ENCODE peak calls at places on chromosomes 4 and X, in six cellular contexts. F is GM12878, Y is stomach, L is HepG2, M is transverse colon, R is ovary. D is an unnamed sample.

GRCh38 chr4:143083811-143084472 is 100.8 kb upstream of the USP38 start:
- DNase-seq in F (no peak), Y (no peak), L (no peak), M (no peak), R (no peak), D (no peak)

GRCh38 chr4:171203425-171203824 is 609.8 kb upstream of the GALNTL6 start:
- DNase-seq in F (no peak), Y (no peak), L (no peak), M (no peak), R (no peak), D (no peak)

GRCh38 chr4:142155347-142155746 is 519.0 kb downstream of the IL15 start:
- DNase-seq in F (no peak), Y (no peak), L (no peak), M (no peak), R (no peak), D (no peak)

GRCh38 chrX:133586443-133586842 is 171.2 kb upstream of the GPC4 start:
- DNase-seq in F (no peak), Y (no peak), L (peak), M (no peak), R (no peak), D (no peak)

GRCh38 chrX:292900-293897 is 12.0 kb downstream of the PLCXD1 start:
- DNase-seq in F (no peak), Y (peak), L (no peak), M (no peak), R (peak), D (peak)

GRCh38 chrX:80513620-80514019 is 93.4 kb downstream of the TENT5D start:
- DNase-seq in F (no peak), Y (no peak), L (no peak), M (no peak), R (no peak), D (no peak)

GRCh38 chrX:140815868-140816267 is 106.3 kb downstream of the LINC00632 start:
- DNase-seq in F (no peak), Y (no peak), L (no peak), M (no peak), R (no peak), D (no peak)

GRCh38 chrX:71492086-71493065 is 40.5 kb upstream of the OGT start:
- DNase-seq in F (no peak), Y (peak), L (no peak), M (peak), R (peak), D (no peak)

GRCh38 chr4:90456891-90457290 is 329.7 kb downstream of the CCSER1 start:
- DNase-seq in F (no peak), Y (no peak), L (no peak), M (no peak), R (no peak), D (no peak)

GRCh38 chr4:38150766-38151165 is 190.6 kb downstream of the PTTG2 start:
- DNase-seq in F (no peak), Y (no peak), L (no peak), M (no peak), R (no peak), D (no peak)

GRCh38 chr4:56128231-56128630 is 179.5 kb downstream of the CEP135 start:
- DNase-seq in F (no peak), Y (no peak), L (no peak), M (no peak), R (no peak), D (no peak)

GRCh38 chrX:118655561-118656246 is 71.7 kb upstream of the IL13RA1 start:
- DNase-seq in F (no peak), Y (no peak), L (peak), M (no peak), R (no peak), D (no peak)

GRCh38 chrX:134908235-134908834 is 82.5 kb upstream of the SMIM10 start:
- DNase-seq in F (no peak), Y (no peak), L (no peak), M (no peak), R (no peak), D (no peak)

DNA sequence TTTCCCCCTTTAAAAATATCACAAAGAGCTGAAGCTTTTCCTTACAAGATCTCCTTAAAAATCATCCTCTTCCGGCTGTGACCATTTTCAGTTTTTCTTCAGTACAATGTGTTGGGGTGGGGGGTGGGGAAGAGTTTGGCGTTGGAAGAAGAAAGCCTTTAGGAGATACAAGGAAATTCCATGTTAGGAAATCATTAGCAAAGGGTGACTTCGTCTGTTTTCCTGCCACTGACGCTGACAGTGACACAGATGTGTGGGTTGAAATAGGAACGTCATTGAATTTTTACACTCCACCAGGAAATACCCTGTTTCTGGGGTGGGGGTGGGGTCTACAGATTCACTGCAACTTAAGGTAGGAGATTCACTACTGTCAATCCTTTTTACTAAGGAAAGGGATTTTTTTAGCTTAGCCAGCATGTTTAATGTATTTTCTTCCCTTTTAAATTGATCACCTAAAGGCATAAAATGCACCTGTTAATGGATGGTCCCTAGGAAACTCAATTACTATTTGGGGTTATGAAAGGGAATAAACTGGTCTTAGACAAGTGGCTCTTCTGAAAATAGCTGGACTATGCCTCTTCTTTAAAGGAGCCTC is 3.9 kb downstream of the MAMLD1 start:
- DNase-seq in F (no peak), Y (no peak), L (no peak), M (no peak), R (no peak), D (no peak)
- TF ChIP-seq POLR2A in F (no peak), Y (no peak), L (no peak), M (no peak), R (no peak), D (no peak)

DNA sequence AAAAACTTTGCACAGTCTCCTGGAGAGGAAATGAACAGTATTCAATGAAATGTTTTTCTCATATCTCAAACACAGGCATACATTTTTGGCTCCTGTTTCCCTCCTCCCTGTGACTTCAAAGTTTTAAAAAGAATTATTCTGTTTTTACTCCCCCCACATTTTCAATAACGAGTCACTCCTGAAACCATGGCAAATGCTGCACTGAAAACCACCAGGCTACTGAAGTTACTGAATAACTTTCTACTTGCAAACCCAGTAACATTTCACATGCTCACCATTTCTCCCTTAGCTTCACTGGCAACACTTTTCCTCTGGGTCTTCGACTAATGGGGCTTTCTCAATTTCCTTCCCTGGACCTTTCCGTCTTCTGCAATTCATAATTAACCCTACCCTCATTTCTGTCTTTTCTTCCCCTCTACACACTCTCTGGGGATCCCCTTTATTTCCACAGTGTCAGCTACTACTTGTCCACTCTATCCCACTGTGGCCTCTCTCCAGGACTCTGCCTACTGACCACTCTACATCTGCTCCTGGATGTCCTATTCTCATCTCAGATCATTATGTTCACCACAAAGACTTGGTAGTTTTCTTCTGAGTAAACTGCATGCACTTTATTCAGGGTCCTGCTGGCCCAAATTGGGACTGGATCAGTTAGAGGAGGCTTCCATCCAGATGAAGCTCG is 225.8 kb upstream of the ETNPPL start:
- DNase-seq in F (no peak), Y (no peak), L (no peak), M (no peak), R (no peak), D (no peak)
- H3K27ac ChIP-seq in F (no peak), Y (no peak), L (no peak), M (no peak), R (no peak), D (no peak)

GRCh38 chr4:153490985-153491483 is 24.9 kb downstream of the TMEM131L start:
- DNase-seq in F (no peak), Y (no peak), L (no peak), M (no peak), R (no peak), D (no peak)
- H3K4me3 ChIP-seq in F (peak), Y (no peak), L (no peak), M (no peak), R (no peak), D (no peak)

GRCh38 chr4:5461477-5461876 is 246.9 kb downstream of the EVC2 start:
- DNase-seq in F (no peak), Y (no peak), L (no peak), M (no peak), R (no peak), D (no peak)
- TF ChIP-seq POLR2A in F (no peak), Y (no peak), L (no peak), M (no peak), R (no peak), D (no peak)

DNA sequence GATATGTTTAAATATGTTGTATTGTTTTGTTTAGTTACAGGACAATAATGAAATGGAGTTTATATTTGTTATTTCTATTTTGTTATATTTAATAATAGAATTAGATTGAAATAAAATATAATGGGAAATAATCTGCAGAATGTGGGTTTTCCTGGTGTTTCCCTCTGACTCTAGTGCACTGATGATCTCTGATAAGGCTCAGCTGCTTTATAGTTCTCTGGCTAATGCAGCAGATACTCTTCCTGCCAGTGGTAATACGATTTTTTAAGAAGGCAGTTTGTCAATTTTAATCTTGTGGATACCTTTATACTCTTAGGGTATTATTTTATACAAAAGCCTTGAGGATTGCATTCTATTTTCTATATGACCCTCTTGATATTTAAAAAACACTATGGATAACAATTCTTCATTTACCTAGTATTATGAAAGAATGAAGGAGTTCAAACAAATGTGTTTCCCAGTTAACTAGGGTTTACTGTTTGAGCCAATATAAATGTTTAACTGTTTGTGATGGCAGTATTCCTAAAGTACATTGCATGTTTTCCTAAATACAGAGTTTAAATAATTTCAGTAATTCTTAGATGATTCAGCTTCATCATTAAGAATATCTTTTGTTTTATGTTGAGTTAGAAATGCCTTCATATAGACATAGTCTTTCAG is 26.9 kb downstream of the NUDT6 start:
- DNase-seq in F (no peak), Y (no peak), L (no peak), M (no peak), R (no peak), D (no peak)
- H3K27ac ChIP-seq in F (no peak), Y (no peak), L (no peak), M (no peak), R (no peak), D (no peak)

GRCh38 chrX:19629541-19629940 is 114.2 kb upstream of the MAP3K15 start:
- DNase-seq in F (peak), Y (no peak), L (no peak), M (no peak), R (no peak), D (no peak)
- H3K4me3 ChIP-seq in F (no peak), Y (no peak), L (no peak), M (no peak), R (no peak), D (no peak)

GRCh38 chr4:65737672-65738071 is 67.4 kb upstream of the EPHA5 start:
- DNase-seq in F (no peak), Y (no peak), L (no peak), M (no peak), R (no peak), D (no peak)

DNA sequence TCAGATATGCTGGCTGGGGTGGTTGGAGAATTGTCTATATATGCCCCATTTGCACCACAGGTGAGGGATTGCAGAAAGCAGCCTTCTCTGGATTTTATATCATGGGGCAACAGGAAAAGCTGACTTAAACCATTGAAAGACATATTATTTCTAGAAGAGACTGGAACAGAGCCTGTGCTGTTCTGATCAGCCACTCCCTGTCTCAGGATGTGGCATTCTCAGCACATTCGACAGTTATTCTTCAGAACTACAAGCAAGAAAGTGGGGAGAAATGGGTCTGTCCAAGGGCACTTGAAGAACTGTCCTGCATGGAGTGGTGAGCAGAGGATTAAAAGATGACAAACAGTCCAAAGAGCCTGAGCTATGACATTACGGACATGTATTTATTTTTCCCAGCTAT is 67.8 kb upstream of the EPHA5 start:
- DNase-seq in F (no peak), Y (no peak), L (no peak), M (no peak), R (no peak), D (no peak)
- TF ChIP-seq POLR2A in F (no peak), Y (no peak), L (no peak), M (no peak), R (no peak), D (no peak)

D was measured in heart left ventricle.